ENCODE peak calls at places on chromosomes 3 and 15, in four cellular contexts. U, V, A and W are unnamed samples.
A peak's percentile ranks its signal among the peaks of the same experiment; 100 is the strongest.

GRCh38 chr3:12439161-12439560 is 45.1 kb upstream of the TSEN2 start:
- DNase-seq in V (no peak), A (no peak), U (no peak), W (no peak)

GRCh38 chr3:188133219-188133618 is 20.7 kb upstream of the LPP start:
- DNase-seq in U (no peak), A (no peak), V (no peak), W (no peak)

GRCh38 chr3:172839679-172840078 is 89.2 kb downstream of the ECT2 start:
- DNase-seq in A (no peak), V (no peak), U (no peak), W (no peak)

GRCh38 chr3:183825380-183826161 is at the start of gene MAP6D1:
- DNase-seq in A (peak; percentile 27), U (peak; percentile 42), V (no peak), W (no peak)

GRCh38 chr15:26614734-26615133 is 158.1 kb downstream of the GABRB3 start:
- DNase-seq in U (no peak), V (no peak), A (no peak), W (no peak)

GRCh38 chr15:82140859-82141258 is 95.0 kb upstream of the MEX3B start:
- DNase-seq in V (no peak), A (no peak), U (peak; percentile 39), W (no peak)

GRCh38 chr3:120908030-120908802 is at the start of gene STXBP5L:
- DNase-seq in U (peak; percentile 83), A (no peak), V (peak; percentile 71), W (no peak)

GRCh38 chr3:50195501-50196252 is 4.3 kb downstream of the GNAT1 start:
- DNase-seq in U (no peak), V (no peak), A (no peak), W (no peak)

GRCh38 chr3:42314411-42314810 is 48.4 kb upstream of the CCK start:
- DNase-seq in V (no peak), U (no peak), A (no peak), W (no peak)

GRCh38 chr15:82543155-82543554 is 2.9 kb upstream of the RPS17 start:
- DNase-seq in A (no peak), V (no peak), U (no peak), W (peak; percentile 29)

GRCh38 chr15:59339252-59339672 is 33.4 kb downstream of the MYO1E start:
- DNase-seq in V (no peak), U (no peak), A (no peak), W (no peak)

GRCh38 chr15:78243491-78243941 is 9.2 kb upstream of the ACSBG1 start:
- DNase-seq in U (no peak), A (no peak), V (no peak), W (no peak)

GRCh38 chr15:63605816-63606215 is 8.6 kb downstream of the FBXL22 start:
- DNase-seq in V (no peak), U (no peak), A (peak; percentile 34), W (no peak)

GRCh38 chr3:183745300-183746098 is 47.9 kb downstream of the YEATS2 start:
- DNase-seq in V (no peak), A (no peak), U (peak; percentile 21), W (no peak)

GRCh38 chr3:42683875-42684593 is 1.3 kb upstream of the KLHL40 start:
- DNase-seq in U (peak; percentile 59), V (peak; percentile 88), A (no peak), W (peak; percentile 93)

GRCh38 chr3:2092758-2093157 is 5.9 kb upstream of the CNTN4 start:
- DNase-seq in A (no peak), U (no peak), V (no peak), W (no peak)

GRCh38 chr3:151037746-151038145 is 47.7 kb upstream of the MED12L start:
- DNase-seq in A (no peak), V (peak; percentile 28), U (peak; percentile 47), W (no peak)

GRCh38 chr3:69161587-69162196 is 39.3 kb upstream of the LMOD3 start:
- DNase-seq in U (peak; percentile 65), A (peak; percentile 9), V (peak; percentile 27), W (no peak)

GRCh38 chr3:16888785-16889607 is 4.2 kb downstream of the PLCL2 start:
- DNase-seq in U (no peak), A (no peak), V (no peak), W (no peak)

GRCh38 chr3:82496890-82497560 is 735.6 kb upstream of the GBE1 start:
- DNase-seq in A (no peak), V (no peak), U (no peak), W (no peak)

GRCh38 chr3:149638401-149639092 is 19.3 kb downstream of the WWTR1 start:
- DNase-seq in V (no peak), U (no peak), A (no peak), W (no peak)

GRCh38 chr15:70516408-70517193 is 246.8 kb downstream of the UACA start:
- DNase-seq in A (no peak), U (no peak), V (no peak), W (no peak)

GRCh38 chr3:7585052-7585451 is 724.1 kb downstream of the GRM7 start:
- DNase-seq in U (no peak), V (no peak), A (no peak), W (no peak)

DNA sequence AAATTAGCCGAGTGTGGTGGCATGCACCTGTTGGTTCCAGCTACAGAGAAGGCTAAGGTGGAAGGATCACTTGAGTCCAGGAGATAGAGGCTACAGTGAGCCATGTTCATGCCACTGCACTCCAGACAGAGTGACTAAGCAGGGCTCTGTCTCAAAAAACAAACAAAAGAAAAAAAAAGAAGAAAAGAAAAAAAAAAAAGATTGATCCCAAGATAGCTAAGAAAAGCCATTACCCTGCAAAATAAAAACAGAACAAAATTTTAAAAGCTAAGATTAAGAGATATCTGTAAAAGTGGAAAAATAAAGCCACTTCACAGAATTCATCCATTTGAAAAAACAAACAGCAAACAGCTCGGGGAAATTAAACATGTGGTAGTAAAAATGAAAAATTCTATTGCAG is 23.8 kb downstream of the LRRC2 start:
- DNase-seq in V (no peak), U (no peak), A (no peak), W (no peak)
- H3K27ac ChIP-seq in V (no peak overlapping the region), U (peak overlapping the region; percentile 36), A (no peak overlapping the region), W (no peak overlapping the region)

DNA sequence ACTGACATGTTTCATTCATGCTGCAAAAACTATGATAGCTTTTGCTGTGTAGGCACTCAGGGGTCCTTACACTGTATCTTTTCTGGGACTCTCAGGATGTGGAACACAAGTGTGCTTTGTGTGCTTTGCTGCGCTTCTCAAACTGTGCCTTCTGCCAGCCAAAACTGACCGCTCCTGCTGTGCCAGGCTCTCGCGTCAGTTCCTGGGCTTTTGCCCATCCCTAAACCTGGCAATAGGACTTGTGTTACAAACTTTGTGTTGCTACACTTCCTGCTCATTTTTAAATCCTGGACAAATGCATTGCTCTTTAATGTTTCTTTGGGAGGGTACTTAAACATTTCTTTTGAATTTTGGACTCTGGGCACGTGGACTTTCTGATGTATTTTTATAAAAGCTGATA is 60.3 kb downstream of the DIPK2A start:
- DNase-seq in U (no peak), A (no peak), V (no peak), W (peak; percentile 86)
- H3K27ac ChIP-seq in U (no peak overlapping the region), A (no peak overlapping the region), V (no peak overlapping the region), W (peak overlapping the region; percentile 19)

GRCh38 chr15:31358957-31359721 is 32.5 kb downstream of the KLF13 start:
- DNase-seq in V (no peak), A (no peak), U (no peak), W (no peak)
- H3K27ac ChIP-seq in V (no peak overlapping the region), A (peak overlapping the region; percentile 91), U (no peak overlapping the region), W (no peak overlapping the region)

GRCh38 chr15:66482539-66482938 is 15.0 kb downstream of the SNAPC5 start:
- DNase-seq in U (no peak), A (no peak), V (no peak), W (no peak)

GRCh38 chr15:66481107-66481856 is 16.3 kb downstream of the SNAPC5 start:
- DNase-seq in V (no peak), U (no peak), A (no peak), W (no peak)

GRCh38 chr15:66483131-66483566 is 14.4 kb downstream of the SNAPC5 start:
- DNase-seq in U (no peak), V (no peak), A (no peak), W (no peak)

GRCh38 chr15:66477011-66477410 is 20.6 kb downstream of the SNAPC5 start:
- DNase-seq in V (no peak), A (no peak), U (no peak), W (no peak)

GRCh38 chr15:66480267-66480666 is 17.3 kb downstream of the SNAPC5 start:
- DNase-seq in U (no peak), V (no peak), A (no peak), W (no peak)
- H3K27ac ChIP-seq in U (no peak overlapping the region), V (no peak overlapping the region), A (no peak overlapping the region), W (no peak overlapping the region)